ENCODE peak calls at places on chromosome 11, in eight cellular contexts. M is ovary; P is pancreas; S is heart left ventricle; E is CD8-positive, alpha-beta memory T cell; D is ascending aorta; J is MM.1S; F is A549. L is an unnamed sample. For H3K9me3 and H3K4me1, the result is how much of the 10 kb centered on the place peaks cover.

GRCh38 chr11:124894606-124895430 is 2.8 kb downstream of the ROBO4 start:
- DNase-seq in F (no peak), J (no peak), E (no peak), P (no peak), M (no peak), D (no peak), S (no peak), L (no peak)

GRCh38 chr11:133382217-133382746 is 150.0 kb downstream of the OPCML start:
- DNase-seq in S (no peak), M (no peak), F (no peak), D (no peak), J (no peak), P (no peak), E (no peak), L (no peak)

GRCh38 chr11:29019960-29020683 is 911.9 kb downstream of the METTL15 start:
- DNase-seq in E (no peak), S (no peak), J (no peak), D (no peak), M (no peak), F (peak), P (no peak), L (no peak)

GRCh38 chr11:44920451-44920850 is 30.2 kb downstream of the TP53I11 start:
- DNase-seq in D (no peak), E (no peak), S (no peak), M (no peak), P (no peak), F (no peak), J (no peak), L (no peak)

GRCh38 chr11:4393209-4394196 is at the start of gene TRIM21:
- DNase-seq in F (peak), P (peak), E (peak), J (peak), D (peak), S (peak), M (peak), L (peak)

GRCh38 chr11:29786092-29786491 is 230.7 kb downstream of the KCNA4 start:
- DNase-seq in E (no peak), F (no peak), D (no peak), P (no peak), J (no peak), M (no peak), S (no peak), L (no peak)

GRCh38 chr11:122186439-122187080 is 70.5 kb upstream of the BLID start:
- DNase-seq in J (no peak), M (no peak), S (no peak), P (no peak), D (no peak), E (no peak), F (peak), L (no peak)

GRCh38 chr11:83827940-83828554 is 541.9 kb upstream of the CCDC90B start:
- DNase-seq in E (no peak), F (peak), P (no peak), S (no peak), J (peak), D (no peak), M (no peak), L (no peak)

GRCh38 chr11:123977731-123978347 is at the start of gene OR10S1:
- DNase-seq in J (no peak), P (no peak), M (no peak), E (no peak), S (no peak), D (no peak), F (no peak), L (no peak)

GRCh38 chr11:12042215-12042676 is 33.8 kb upstream of the DKK3 start:
- DNase-seq in F (peak), P (no peak), E (no peak), D (no peak), M (no peak), S (no peak), J (no peak), L (no peak)

GRCh38 chr11:65879622-65880021 is at the start of gene CTSW:
- DNase-seq in D (no peak), M (no peak), P (no peak), J (no peak), F (no peak), S (no peak), E (peak), L (peak)

GRCh38 chr11:133818302-133818701 is 27.0 kb downstream of the SPATA19 start:
- DNase-seq in F (no peak), E (no peak), P (no peak), S (no peak), M (no peak), D (no peak), J (no peak), L (no peak)

GRCh38 chr11:14202263-14203173 is 156.5 kb downstream of the RRAS2 start:
- DNase-seq in J (peak), S (no peak), M (no peak), D (no peak), E (no peak), F (no peak), P (no peak), L (no peak)

GRCh38 chr11:118338637-118339061 is 3.9 kb downstream of the CD3D start:
- DNase-seq in M (no peak), S (peak), D (peak), E (peak), P (no peak), F (no peak), J (no peak), L (no peak)

GRCh38 chr11:107799245-107799859 is 59.2 kb downstream of the SLC35F2 start:
- DNase-seq in E (peak), F (peak), S (peak), M (peak), D (peak), J (peak), P (peak), L (peak)

GRCh38 chr11:31797227-31798056 is 13.7 kb downstream of the PAX6 start:
- DNase-seq in S (no peak), J (peak), F (no peak), D (no peak), P (no peak), E (no peak), M (no peak), L (no peak)

GRCh38 chr11:117385471-117385870 is 57.8 kb downstream of the CEP164 start:
- DNase-seq in E (no peak), M (no peak), S (no peak), J (no peak), P (no peak), F (no peak), D (no peak), L (no peak)

GRCh38 chr11:65699306-65699705 is 12.7 kb upstream of the KAT5 start:
- DNase-seq in P (no peak), F (no peak), M (no peak), D (no peak), S (no peak), J (no peak), E (no peak), L (no peak)

GRCh38 chr11:65651589-65652510 is 10.9 kb downstream of the RELA start:
- DNase-seq in F (no peak), M (peak), J (no peak), E (no peak), P (peak), D (no peak), S (peak), L (peak)

GRCh38 chr11:69213315-69213714 is 57.6 kb downstream of the SMIM38 start:
- DNase-seq in J (no peak), D (no peak), P (no peak), F (no peak), M (no peak), E (no peak), S (no peak), L (no peak)

GRCh38 chr11:73192272-73192671 is 25.8 kb upstream of the P2RY2 start:
- DNase-seq in E (no peak), S (no peak), J (no peak), D (no peak), M (no peak), P (no peak), F (no peak), L (peak)

GRCh38 chr11:66843776-66844495 is 695 bp downstream of the RCE1 start:
- DNase-seq in F (no peak), M (no peak), S (no peak), E (no peak), J (no peak), P (no peak), D (no peak), L (no peak)

GRCh38 chr11:60459345-60459744 is 3.7 kb downstream of the MS4A1 start:
- DNase-seq in P (no peak), J (no peak), E (no peak), D (no peak), S (no peak), F (no peak), M (no peak), L (no peak)

GRCh38 chr11:102347526-102348331 is 715 bp downstream of the BIRC2 start:
- DNase-seq in F (peak), D (no peak), E (no peak), P (peak), J (peak), M (peak), S (no peak), L (no peak)

GRCh38 chr11:9405721-9406120 is 21.3 kb downstream of the IPO7 start:
- DNase-seq in J (no peak), D (no peak), M (no peak), E (no peak), S (no peak), P (no peak), F (no peak), L (no peak)

GRCh38 chr11:72812968-72813739 is 1.1 kb upstream of the ATG16L2 start:
- DNase-seq in D (peak), P (peak), J (peak), F (peak), S (peak), M (peak), E (peak), L (no peak)

GRCh38 chr11:59186130-59186594 is 14.2 kb downstream of the DTX4 start:
- DNase-seq in S (no peak), J (no peak), M (no peak), E (peak), P (peak), F (peak), D (no peak), L (peak)

GRCh38 chr11:123829745-123830144 is 23.6 kb upstream of the OR6M1 start:
- DNase-seq in S (no peak), P (no peak), J (no peak), D (no peak), F (no peak), E (no peak), M (no peak), L (no peak)

GRCh38 chr11:79404325-79404724 is 36.5 kb downstream of the TENM4 start:
- DNase-seq in S (no peak), D (no peak), J (no peak), E (no peak), M (no peak), P (no peak), F (no peak), L (no peak)

GRCh38 chr11:76630600-76630999 is 39.9 kb downstream of the LRRC32 start:
- DNase-seq in D (no peak), P (no peak), M (no peak), S (no peak), F (no peak), E (no peak), J (no peak), L (no peak)

GRCh38 chr11:110196241-110196754 is 100.1 kb downstream of the RDX start:
- DNase-seq in J (no peak), D (no peak), P (no peak), M (no peak), F (peak), E (no peak), S (no peak), L (no peak)

GRCh38 chr11:125364085-125364822 is 131.8 kb downstream of the FEZ1 start:
- DNase-seq in P (no peak), S (no peak), F (no peak), M (no peak), E (no peak), J (peak), D (no peak), L (no peak)

GRCh38 chr11:10275714-10276113 is 18.3 kb downstream of the SBF2 start:
- DNase-seq in M (no peak), P (no peak), E (no peak), F (no peak), J (no peak), D (no peak), S (no peak), L (no peak)

GRCh38 chr11:36037031-36037430 is 93.2 kb downstream of the LDLRAD3 start:
- DNase-seq in S (peak), J (no peak), D (no peak), M (no peak), F (no peak), E (no peak), P (peak), L (no peak)

GRCh38 chr11:57249384-57250319 is 12.6 kb upstream of the APLNR start:
- DNase-seq in F (peak), S (peak), P (peak), E (peak), J (peak), M (peak), D (no peak), L (peak)

GRCh38 chr11:70699294-70700221 is 301.2 kb downstream of the CTTN start:
- DNase-seq in E (no peak), J (no peak), S (no peak), P (no peak), M (no peak), F (no peak), D (no peak), L (no peak)

GRCh38 chr11:70696564-70696963 is 298.2 kb downstream of the CTTN start:
- DNase-seq in P (no peak), S (no peak), M (no peak), J (no peak), F (no peak), E (no peak), D (no peak), L (no peak)

GRCh38 chr11:70698871-70699270 is 300.5 kb downstream of the CTTN start:
- DNase-seq in P (no peak), J (no peak), M (no peak), E (no peak), D (no peak), F (no peak), S (no peak), L (no peak)

GRCh38 chr11:70696076-70696475 is 297.7 kb downstream of the CTTN start:
- DNase-seq in F (no peak), E (no peak), P (peak), J (no peak), M (no peak), S (no peak), D (no peak), L (no peak)

DNA sequence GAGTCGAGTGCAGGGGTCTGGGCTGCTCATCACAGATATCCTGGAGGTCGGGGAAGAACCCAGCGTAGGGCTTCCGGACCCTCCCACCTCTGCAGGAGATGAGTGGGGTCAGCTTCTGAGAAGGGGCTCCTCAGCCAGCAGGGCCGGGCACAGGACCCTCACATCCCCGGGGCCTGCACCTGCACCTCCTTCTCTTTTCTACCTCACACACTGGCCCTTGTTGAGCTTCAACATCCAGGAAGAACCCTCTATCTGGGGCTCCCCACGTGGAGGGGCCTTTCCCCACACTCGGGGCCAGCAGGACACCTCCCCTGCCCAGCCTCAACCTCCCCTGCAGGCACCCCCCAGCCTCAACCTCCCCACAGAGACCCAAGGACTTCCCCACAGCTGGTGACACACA is 299.4 kb downstream of the CTTN start:
- DNase-seq in E (no peak), P (no peak), F (no peak), S (no peak), M (no peak), D (no peak), J (no peak), L (no peak)
- H3K9me3 ChIP-seq in E (under half), P (under half), F (under half), S (under half), M (under half), D (under half), J (under half), L (under half)

DNA sequence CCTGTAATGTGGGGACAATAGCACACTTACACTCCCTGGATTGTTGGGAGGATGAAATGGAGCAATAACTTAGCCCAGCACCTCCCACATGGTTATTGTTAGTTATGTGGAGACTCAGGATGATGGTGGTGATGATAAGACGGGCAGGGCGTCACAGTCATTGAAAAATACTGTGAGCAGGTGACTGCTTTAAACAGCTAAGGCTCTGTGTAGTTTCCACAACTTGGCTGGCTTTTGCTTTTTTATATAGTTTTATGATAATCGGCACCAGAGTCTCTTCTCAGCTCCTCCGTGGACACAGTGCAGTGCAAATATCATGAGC is 155.1 kb downstream of the ADAMTS15 start:
- DNase-seq in E (no peak), F (no peak), P (no peak), M (no peak), D (no peak), J (no peak), S (no peak), L (no peak)
- H3K4me1 ChIP-seq in E (under half), F (under half), P (under half), M (under half), D (under half), J (under half), S (under half), L (under half)

GRCh38 chr11:2656859-2657258 is 42.9 kb downstream of the KCNQ1OT1 start:
- DNase-seq in P (no peak), D (no peak), E (no peak), M (no peak), S (no peak), J (no peak), F (no peak), L (no peak)
- H3K9me3 ChIP-seq in P (under half), D (under half), E (under half), M (under half), S (under half), J (under half), F (half or more), L (under half)

DNA sequence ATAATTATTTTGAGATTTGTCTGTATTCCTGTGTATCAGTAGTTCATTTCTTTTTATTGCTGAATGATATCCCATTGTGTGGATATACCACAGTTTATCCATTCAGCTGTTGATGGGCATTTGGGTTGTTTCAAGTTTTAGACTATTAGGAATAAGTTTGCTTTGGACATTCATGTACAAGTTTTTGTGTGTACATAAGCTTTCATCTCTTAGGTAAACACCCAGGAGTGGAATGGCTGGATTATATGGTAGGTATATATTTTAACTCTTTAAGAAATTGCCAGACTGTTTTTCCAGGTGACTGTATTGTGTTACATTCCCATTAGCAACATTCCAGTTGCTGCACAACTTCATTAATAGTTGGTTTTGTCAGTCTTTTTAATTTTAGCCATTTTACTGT is 52.0 kb downstream of the ARHGEF12 start:
- DNase-seq in E (no peak), P (no peak), D (no peak), F (no peak), M (no peak), J (no peak), S (no peak), L (no peak)
- H3K4me1 ChIP-seq in E (under half), P (under half), D (under half), F (half or more), M (under half), J (under half), S (under half), L (under half)

L was measured in left lung.